ENCODE peak calls at places on chromosomes 13 and 19, in ten cellular contexts. E is B cell; W is activated CD4-positive, CD25-positive, alpha-beta regulatory T cell; G is sigmoid colon; T is fibroblast of lung; Q is hippocampal formation; B is tibial artery; S is NCI-H1694 treated with DMSO at 0.1 percent for 48 hours; O is stomach; J is neural crest cell. H is an unnamed sample.
A peak's percentile ranks its signal among the peaks of the same experiment; 100 is the strongest.

GRCh38 chr19:46710687-46711086 is 6.2 kb downstream of the PRKD2 start:
- DNase-seq in E (no peak), W (no peak), G (no peak), T (no peak), Q (no peak), B (no peak), S (no peak), O (no peak), J (no peak), H (no peak)

GRCh38 chr13:41463823-41464602 is 6.7 kb downstream of the RGCC start:
- DNase-seq in E (no peak), W (no peak), G (no peak), T (no peak), Q (no peak), B (no peak), S (no peak), O (no peak), J (no peak), H (no peak)

GRCh38 chr13:100633461-100633860 is 41.1 kb downstream of the TMTC4 start:
- DNase-seq in E (no peak), W (no peak), G (no peak), T (peak; percentile 99), Q (no peak), B (no peak), S (no peak), O (no peak), J (no peak), H (peak; percentile 78)

GRCh38 chr19:54114340-54114826 is 1.1 kb downstream of the TFPT start:
- DNase-seq in E (no peak), W (no peak), G (no peak), T (peak; percentile 53), Q (no peak), B (no peak), S (no peak), O (peak; percentile 48), J (no peak), H (peak; percentile 66)

GRCh38 chr19:40443930-40444180 is 280 bp downstream of the SERTAD3 start:
- DNase-seq in E (no peak), W (no peak), G (no peak), T (no peak), Q (peak; percentile 56), B (no peak), S (peak; percentile 78), O (no peak), J (no peak), H (no peak)

GRCh38 chr19:4669723-4670480 is at the start of gene MYDGF:
- DNase-seq in E (peak; percentile 92), W (peak; percentile 91), G (peak; percentile 96), T (peak; percentile 84), Q (peak; percentile 83), B (peak; percentile 92), S (peak; percentile 42), O (peak; percentile 94), J (peak; percentile 89), H (peak; percentile 93)

GRCh38 chr19:3665681-3666544 is 34.4 kb downstream of the PIP5K1C start:
- DNase-seq in E (peak; percentile 78), W (peak; percentile 53), G (peak; percentile 86), T (no peak), Q (no peak), B (peak; percentile 81), S (no peak), O (peak; percentile 69), J (peak; percentile 78), H (peak; percentile 37)

GRCh38 chr19:16315825-16316505 is 8.7 kb upstream of the KLF2 start:
- DNase-seq in E (no peak), W (no peak), G (peak; percentile 90), T (peak; percentile 98), Q (no peak), B (peak; percentile 78), S (no peak), O (no peak), J (no peak), H (peak; percentile 91)

GRCh38 chr19:41219924-41220567 is 1.0 kb downstream of the AXL start:
- DNase-seq in E (no peak), W (no peak), G (peak; percentile 83), T (peak; percentile 72), Q (no peak), B (peak; percentile 92), S (no peak), O (no peak), J (no peak), H (peak; percentile 76)

GRCh38 chr19:33373701-33374405 is at the start of gene CEBPG:
- DNase-seq in E (peak; percentile 61), W (peak; percentile 59), G (peak; percentile 78), T (peak; percentile 38), Q (no peak), B (peak; percentile 80), S (peak; percentile 38), O (peak; percentile 55), J (peak; percentile 45), H (peak; percentile 61)

GRCh38 chr19:3975637-3976087 is 4.8 kb upstream of the DAPK3 start:
- DNase-seq in E (no peak), W (no peak), G (no peak), T (no peak), Q (no peak), B (no peak), S (no peak), O (no peak), J (no peak), H (peak; percentile 30)

GRCh38 chr19:29586401-29586800 is 19.7 kb upstream of the POP4 start:
- DNase-seq in E (no peak), W (no peak), G (no peak), T (no peak), Q (no peak), B (no peak), S (no peak), O (no peak), J (no peak), H (peak; percentile 49)

GRCh38 chr13:64855506-64855905 is 2374.6 kb downstream of the PCDH9 start:
- DNase-seq in E (no peak), W (no peak), G (no peak), T (peak; percentile 56), Q (no peak), B (no peak), S (no peak), O (no peak), J (no peak), H (peak; percentile 31)

GRCh38 chr19:10706990-10707389 is 5.8 kb downstream of the QTRT1 start:
- DNase-seq in E (no peak), W (no peak), G (no peak), T (no peak), Q (no peak), B (no peak), S (no peak), O (no peak), J (no peak), H (no peak)

GRCh38 chr19:32380269-32380668 is 25.3 kb upstream of the DPY19L3 start:
- DNase-seq in E (no peak), W (no peak), G (no peak), T (no peak), Q (no peak), B (no peak), S (no peak), O (no peak), J (no peak), H (no peak)

GRCh38 chr19:18021121-18021755 is 13.3 kb downstream of the ARRDC2 start:
- DNase-seq in E (peak; percentile 84), W (peak; percentile 41), G (peak; percentile 92), T (peak; percentile 82), Q (peak; percentile 43), B (peak; percentile 97), S (no peak), O (peak; percentile 88), J (no peak), H (peak; percentile 89)

GRCh38 chr19:42024622-42025111 is 30.6 kb upstream of the ATP1A3 start:
- DNase-seq in E (no peak), W (no peak), G (peak; percentile 77), T (peak; percentile 55), Q (no peak), B (no peak), S (no peak), O (no peak), J (no peak), H (peak; percentile 28)

GRCh38 chr13:77784531-77784930 is 87.0 kb downstream of the SLAIN1 start:
- DNase-seq in E (no peak), W (no peak), G (no peak), T (no peak), Q (no peak), B (no peak), S (no peak), O (no peak), J (no peak), H (no peak)

GRCh38 chr19:57813919-57814504 is 701 bp downstream of the ZNF552 start:
- DNase-seq in E (no peak), W (no peak), G (no peak), T (no peak), Q (no peak), B (no peak), S (no peak), O (no peak), J (no peak), H (no peak)

GRCh38 chr19:16850133-16850532 is 20.9 kb downstream of the SIN3B start:
- DNase-seq in E (no peak), W (no peak), G (no peak), T (peak; percentile 60), Q (no peak), B (no peak), S (no peak), O (no peak), J (no peak), H (peak; percentile 88)